ENCODE peak calls at places on chromosomes 12 and 14, in six cellular contexts. K is GM23338; N is AG09309; Q is left ventricle myocardium inferior; R is lower leg skin; E is stimulated activated CD8-positive, alpha-beta memory T cell treated with anti-CD3 and anti-CD28 coated beads, Interleukin-15, amount 100 ng/mL, for 1 hour. L is an unnamed sample.

GRCh38 chr14:63677891-63678379 is 36.3 kb upstream of the WDR89 start:
- DNase-seq in K (no peak), N (peak), Q (no peak), R (no peak), E (no peak), L (peak)

GRCh38 chr12:91610561-91610960 is 427.9 kb upstream of the DCN start:
- DNase-seq in K (no peak), N (no peak), Q (no peak), R (no peak), E (no peak), L (no peak)

GRCh38 chr12:24780969-24781368 is 167.9 kb downstream of the BCAT1 start:
- DNase-seq in K (peak), N (peak), Q (no peak), R (no peak), E (no peak), L (peak)

GRCh38 chr14:83827383-83827782 is 1702.6 kb upstream of the FLRT2 start:
- DNase-seq in K (peak), N (no peak), Q (no peak), R (no peak), E (no peak), L (peak)

GRCh38 chr12:94644622-94645021 is 5.7 kb downstream of the TMCC3 start:
- DNase-seq in K (no peak), N (peak), Q (no peak), R (no peak), E (no peak), L (peak)

GRCh38 chr14:22978487-22978837 is 3.9 kb downstream of the AJUBA start:
- DNase-seq in K (no peak), N (no peak), Q (no peak), R (no peak), E (no peak), L (no peak)

GRCh38 chr14:89178802-89179201 is 238.2 kb downstream of the FOXN3 start:
- DNase-seq in K (no peak), N (no peak), Q (no peak), R (no peak), E (no peak), L (no peak)

GRCh38 chr12:54075431-54075830 is 21.8 kb downstream of the HOXC4 start:
- DNase-seq in K (peak), N (no peak), Q (no peak), R (no peak), E (no peak), L (no peak)

GRCh38 chr12:87687362-87687761 is 341.8 kb downstream of the C12orf50 start:
- DNase-seq in K (peak), N (no peak), Q (no peak), R (no peak), E (no peak), L (peak)

GRCh38 chr12:118064608-118065007 is 3.6 kb upstream of the WSB2 start:
- DNase-seq in K (peak), N (no peak), Q (no peak), R (no peak), E (no peak), L (no peak)

GRCh38 chr14:104302794-104303405 is 164.5 kb downstream of the KIF26A start:
- DNase-seq in K (no peak), N (no peak), Q (no peak), R (no peak), E (no peak), L (no peak)

GRCh38 chr12:31323466-31324115 is 2.4 kb downstream of the SINHCAF start:
- DNase-seq in K (peak), N (no peak), Q (peak), R (peak), E (peak), L (no peak)

GRCh38 chr14:55028476-55028875 is 1.4 kb downstream of the SOCS4 start:
- DNase-seq in K (no peak), N (no peak), Q (no peak), R (no peak), E (no peak), L (no peak)

L was measured in HS-5.